ENCODE peak calls at places on chromosomes 3 and 15, in four cellular contexts. Q is ovary, W is H9, M is fibroblast of lung. Z is an unnamed sample.

GRCh38 chr3:115834068-115834467 is 210.8 kb downstream of the GAP43 start:
- DNase-seq in Q (no peak), W (no peak), M (peak), Z (no peak)

GRCh38 chr15:76753771-76754170 is 151.4 kb downstream of the SCAPER start:
- DNase-seq in Q (no peak), W (no peak), M (no peak), Z (no peak)

GRCh38 chr15:33226559-33227181 is 32.2 kb upstream of the FMN1 start:
- DNase-seq in Q (no peak), W (peak), M (peak), Z (no peak)

GRCh38 chr3:193865339-193865738 is 270.6 kb upstream of the HES1 start:
- DNase-seq in Q (no peak), W (no peak), M (no peak), Z (peak)

GRCh38 chr3:40885423-40885822 is 313.9 kb upstream of the CTNNB1 start:
- DNase-seq in Q (no peak), W (no peak), M (no peak), Z (no peak)

GRCh38 chr15:63048986-63049665 is 6.6 kb downstream of the TPM1 start:
- DNase-seq in Q (peak), W (peak), M (peak), Z (peak)

GRCh38 chr15:64009241-64009640 is 37.0 kb downstream of the DAPK2 start:
- DNase-seq in Q (no peak), W (no peak), M (no peak), Z (no peak)

GRCh38 chr15:91561371-91562100 is 292.0 kb upstream of the SLCO3A1 start:
- DNase-seq in Q (no peak), W (no peak), M (peak), Z (no peak)

GRCh38 chr3:31960793-31961431 is 20.1 kb downstream of the OSBPL10 start:
- DNase-seq in Q (no peak), W (no peak), M (peak), Z (peak)

GRCh38 chr3:183061431-183062172 is 37.7 kb downstream of the MCCC1 start:
- DNase-seq in Q (no peak), W (no peak), M (peak), Z (no peak)

GRCh38 chr3:74613060-74613459 is 1.4 kb downstream of the CNTN3 start:
- DNase-seq in Q (no peak), W (no peak), M (no peak), Z (no peak)

GRCh38 chr3:11385329-11385728 is 113.1 kb downstream of the ATG7 start:
- DNase-seq in Q (no peak), W (no peak), M (no peak), Z (no peak)

GRCh38 chr3:23859012-23859743 is 53.4 kb downstream of the UBE2E1 start:
- DNase-seq in Q (no peak), W (no peak), M (peak), Z (no peak)

GRCh38 chr3:33196538-33196937 is 22.1 kb downstream of the SUSD5 start:
- DNase-seq in Q (no peak), W (no peak), M (no peak), Z (no peak)

GRCh38 chr3:31004025-31004678 is 109.7 kb upstream of the GADL1 start:
- DNase-seq in Q (no peak), W (no peak), M (peak), Z (no peak)

GRCh38 chr3:71873093-71873611 is 88.2 kb upstream of the PROK2 start:
- DNase-seq in Q (no peak), W (peak), M (no peak), Z (no peak)

GRCh38 chr15:54502416-54503075 is 524.3 kb downstream of the UNC13C start:
- DNase-seq in Q (no peak), W (no peak), M (no peak), Z (no peak)

GRCh38 chr15:57118013-57118799 is 199.8 kb downstream of the TCF12 start:
- DNase-seq in Q (no peak), W (no peak), M (peak), Z (no peak)

GRCh38 chr3:34832865-34833508 is 806.3 kb upstream of the ARPP21 start:
- DNase-seq in Q (no peak), W (no peak), M (no peak), Z (no peak)

GRCh38 chr3:178850452-178851166 is 221.0 kb downstream of the ZMAT3 start:
- DNase-seq in Q (no peak), W (no peak), M (no peak), Z (no peak)

GRCh38 chr3:186361246-186361611 is 805 bp downstream of the DGKG start:
- DNase-seq in Q (no peak), W (no peak), M (no peak), Z (no peak)

GRCh38 chr3:174884776-174885568 is 25.8 kb downstream of the NAALADL2 start:
- DNase-seq in Q (no peak), W (no peak), M (no peak), Z (no peak)

GRCh38 chr15:71777216-71777943 is 33.0 kb upstream of the NR2E3 start:
- DNase-seq in Q (no peak), W (no peak), M (no peak), Z (no peak)

GRCh38 chr15:86857701-86858100 is 778.0 kb downstream of the AGBL1 start:
- DNase-seq in Q (no peak), W (no peak), M (no peak), Z (no peak)

GRCh38 chr15:94023520-94023919 is 207.8 kb upstream of the MCTP2 start:
- DNase-seq in Q (no peak), W (no peak), M (no peak), Z (no peak)

GRCh38 chr3:195254454-195255175 is 16.3 kb downstream of the XXYLT1 start:
- DNase-seq in Q (peak), W (no peak), M (no peak), Z (no peak)

GRCh38 chr15:91975241-91975978 is 121.9 kb downstream of the SLCO3A1 start:
- DNase-seq in Q (no peak), W (peak), M (no peak), Z (no peak)

GRCh38 chr15:78077053-78077859 is at the start of gene TBC1D2B:
- DNase-seq in Q (peak), W (peak), M (peak), Z (peak)

GRCh38 chr3:13504161-13504831 is 24.2 kb downstream of the HDAC11 start:
- DNase-seq in Q (no peak), W (no peak), M (no peak), Z (no peak)

GRCh38 chr3:178436773-178437172 is 99.5 kb upstream of the KCNMB2 start:
- DNase-seq in Q (no peak), W (no peak), M (peak), Z (peak)

GRCh38 chr3:163056874-163057497 is 1560.4 kb downstream of the OTOL1 start:
- DNase-seq in Q (no peak), W (peak), M (peak), Z (peak)

GRCh38 chr3:133283958-133284807 is 115.7 kb upstream of the BFSP2 start:
- DNase-seq in Q (no peak), W (peak), M (no peak), Z (no peak)
- TF ChIP-seq CTCF in Q (no peak), W (peak), M (no peak), Z (no peak)

DNA sequence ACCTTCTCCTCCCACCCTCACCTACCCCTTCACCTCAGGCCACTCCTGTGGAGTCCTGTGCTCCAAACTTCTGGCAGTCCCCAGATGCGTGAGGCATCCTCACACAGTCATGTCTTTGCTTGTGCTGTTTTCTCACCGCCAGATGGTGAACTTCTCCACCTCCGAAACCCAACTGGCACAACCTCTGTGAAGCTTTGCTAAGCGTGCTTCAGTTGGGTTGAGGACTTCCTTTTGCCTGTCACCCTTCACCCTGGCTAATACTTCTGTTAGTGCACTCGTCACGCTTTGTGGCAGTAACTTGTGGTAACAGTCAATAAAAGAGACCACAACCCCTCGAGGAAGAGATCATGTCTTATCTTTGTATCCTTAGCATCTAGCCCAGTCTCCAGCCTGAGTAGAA is 42.0 kb upstream of the SKOR1 start:
- DNase-seq in Q (no peak), W (no peak), M (no peak), Z (peak)
- TF ChIP-seq CTCF in Q (no peak), W (no peak), M (no peak), Z (no peak)

DNA sequence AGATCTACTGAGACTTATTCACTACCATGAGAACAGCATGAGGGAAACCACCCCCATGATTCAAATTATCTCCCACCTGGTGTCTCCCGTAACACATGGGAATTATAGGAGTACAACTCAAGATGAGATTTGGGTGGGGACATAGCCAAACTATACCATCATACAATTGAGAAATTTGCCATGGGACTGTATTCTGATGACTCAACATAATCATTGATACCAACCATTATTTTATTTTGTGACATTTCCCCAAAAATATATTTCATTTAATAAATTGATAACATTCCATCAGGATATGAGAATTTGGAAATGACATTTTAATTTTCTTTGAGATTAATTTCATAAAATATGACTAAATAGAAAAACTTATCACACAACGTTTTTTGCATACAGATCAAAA is 96.6 kb upstream of the MDFIC2 start:
- DNase-seq in Q (no peak), W (no peak), M (no peak), Z (no peak)
- TF ChIP-seq CTCF in Q (no peak), W (no peak), M (no peak), Z (no peak)

GRCh38 chr15:82788496-82788895 is 17.4 kb downstream of the FSD2 start:
- DNase-seq in Q (no peak), W (no peak), M (no peak), Z (no peak)
- TF ChIP-seq CTCF in Q (no peak), W (no peak), M (no peak), Z (no peak)

GRCh38 chr3:142209655-142210054 is 15.7 kb downstream of the GK5 start:
- DNase-seq in Q (peak), W (no peak), M (peak), Z (no peak)

GRCh38 chr3:142210608-142211007 is 14.8 kb downstream of the GK5 start:
- DNase-seq in Q (no peak), W (no peak), M (peak), Z (no peak)

GRCh38 chr3:142213298-142213697 is 12.1 kb downstream of the GK5 start:
- DNase-seq in Q (no peak), W (no peak), M (peak), Z (no peak)

GRCh38 chr3:142210144-142210543 is 15.2 kb downstream of the GK5 start:
- DNase-seq in Q (no peak), W (no peak), M (no peak), Z (no peak)

GRCh38 chr3:142211034-142211433 is 14.4 kb downstream of the GK5 start:
- DNase-seq in Q (no peak), W (peak), M (peak), Z (no peak)
- TF ChIP-seq CTCF in Q (no peak), W (peak), M (peak), Z (peak)

DNA sequence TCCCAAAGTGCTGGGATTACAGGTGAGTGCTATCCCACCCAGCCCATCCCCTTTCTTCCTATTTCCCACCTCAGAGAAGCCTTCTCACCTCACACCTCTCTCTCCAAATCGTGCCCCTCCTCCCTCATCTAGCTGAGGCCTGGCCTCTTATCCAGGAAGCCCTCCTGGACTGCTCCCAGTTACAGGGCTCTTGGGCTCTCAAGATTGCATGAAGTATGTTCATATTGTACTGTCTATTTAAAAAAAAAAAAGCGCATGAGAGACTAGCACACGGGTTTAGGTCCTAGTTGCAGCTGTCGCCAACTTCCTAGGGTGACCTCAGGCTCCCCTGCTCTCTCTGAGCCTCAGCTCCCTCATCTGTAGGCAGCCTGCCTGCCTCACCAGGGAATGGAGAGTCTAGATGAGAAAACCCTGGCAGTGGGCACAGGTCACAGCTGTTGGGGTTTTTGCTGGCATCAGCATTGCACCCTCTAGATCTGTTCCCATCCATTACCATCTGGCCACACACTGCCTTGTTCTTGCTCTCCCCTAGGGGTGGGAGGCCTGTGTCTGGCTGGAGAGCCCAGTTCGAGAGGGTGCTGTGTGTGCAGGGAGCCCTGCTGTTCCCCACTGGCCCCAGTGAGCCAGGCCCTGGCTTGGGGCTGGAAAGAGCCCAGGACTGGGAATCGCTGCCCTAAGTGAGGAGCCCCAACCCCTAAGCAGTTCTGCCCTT is 24.2 kb upstream of the C15orf39 start:
- DNase-seq in Q (no peak), W (no peak), M (peak), Z (no peak)
- TF ChIP-seq CTCF in Q (no peak), W (no peak), M (no peak), Z (no peak)

GRCh38 chr3:87006844-87007439 is 16.0 kb upstream of the VGLL3 start:
- DNase-seq in Q (no peak), W (no peak), M (peak), Z (no peak)
- TF ChIP-seq CTCF in Q (no peak), W (peak), M (peak), Z (peak)

Z was measured in GM10248.